ENCODE peak calls at places on chromosomes 6 and 20, in six cellular contexts. One of them, this sample, is unnamed.

GRCh38 chr6:156645106-156645505 is 132.1 kb upstream of the ARID1B start:
- DNase-seq in NCI-H187: no peak
- DNase-seq in HFFc6: peak; percentile 33
- DNase-seq in NCI-H146: no peak
- DNase-seq in nephron progenitor cell: no peak
- DNase-seq in Peyer's patch: no peak
- DNase-seq in this sample: peak; percentile 7

GRCh38 chr20:4962257-4962855 is 39.0 kb downstream of the SLC23A2 start:
- DNase-seq in NCI-H187: no peak
- DNase-seq in HFFc6: no peak
- DNase-seq in NCI-H146: no peak
- DNase-seq in nephron progenitor cell: no peak
- DNase-seq in Peyer's patch: peak; percentile 54
- DNase-seq in this sample: no peak

GRCh38 chr6:135657207-135657606 is 159.7 kb upstream of the AHI1 start:
- DNase-seq in NCI-H187: peak; percentile 77
- DNase-seq in HFFc6: no peak
- DNase-seq in NCI-H146: no peak
- DNase-seq in nephron progenitor cell: no peak
- DNase-seq in Peyer's patch: no peak
- DNase-seq in this sample: no peak

GRCh38 chr6:138499303-138499991 is at the start of gene NHSL1:
- DNase-seq in NCI-H187: peak; percentile 27
- DNase-seq in HFFc6: no peak
- DNase-seq in NCI-H146: no peak
- DNase-seq in nephron progenitor cell: peak; percentile 22
- DNase-seq in Peyer's patch: peak; percentile 43
- DNase-seq in this sample: no peak

GRCh38 chr6:24929255-24929654 is 6.5 kb downstream of the RIPOR2 start:
- DNase-seq in NCI-H187: no peak
- DNase-seq in HFFc6: no peak
- DNase-seq in NCI-H146: no peak
- DNase-seq in nephron progenitor cell: no peak
- DNase-seq in Peyer's patch: peak; percentile 57
- DNase-seq in this sample: no peak

GRCh38 chr6:150183966-150184365 is 41.1 kb downstream of the PPP1R14C start:
- DNase-seq in NCI-H187: no peak
- DNase-seq in HFFc6: no peak
- DNase-seq in NCI-H146: no peak
- DNase-seq in nephron progenitor cell: no peak
- DNase-seq in Peyer's patch: no peak
- DNase-seq in this sample: no peak

GRCh38 chr6:27426045-27426620 is 37.6 kb downstream of the ZNF391 start:
- DNase-seq in NCI-H187: no peak
- DNase-seq in HFFc6: no peak
- DNase-seq in NCI-H146: no peak
- DNase-seq in nephron progenitor cell: no peak
- DNase-seq in Peyer's patch: no peak
- DNase-seq in this sample: no peak

GRCh38 chr20:12090920-12091319 is 173.2 kb downstream of the BTBD3 start:
- DNase-seq in NCI-H187: no peak
- DNase-seq in HFFc6: no peak
- DNase-seq in NCI-H146: no peak
- DNase-seq in nephron progenitor cell: no peak
- DNase-seq in Peyer's patch: no peak
- DNase-seq in this sample: no peak

GRCh38 chr20:54228841-54229240 is 21.0 kb downstream of the PFDN4 start:
- DNase-seq in NCI-H187: no peak
- DNase-seq in HFFc6: peak; percentile 53
- DNase-seq in NCI-H146: no peak
- DNase-seq in nephron progenitor cell: no peak
- DNase-seq in Peyer's patch: no peak
- DNase-seq in this sample: no peak

GRCh38 chr20:57181639-57182038 is 84.8 kb downstream of the BMP7 start:
- DNase-seq in NCI-H187: no peak
- DNase-seq in HFFc6: no peak
- DNase-seq in NCI-H146: no peak
- DNase-seq in nephron progenitor cell: no peak
- DNase-seq in Peyer's patch: no peak
- DNase-seq in this sample: no peak

GRCh38 chr20:8082999-8083398 is 49.1 kb upstream of the PLCB1 start:
- DNase-seq in NCI-H187: peak; percentile 86
- DNase-seq in HFFc6: no peak
- DNase-seq in NCI-H146: no peak
- DNase-seq in nephron progenitor cell: no peak
- DNase-seq in Peyer's patch: no peak
- DNase-seq in this sample: no peak

GRCh38 chr6:20918868-20919267 is 384.6 kb downstream of the CDKAL1 start:
- DNase-seq in NCI-H187: no peak
- DNase-seq in HFFc6: no peak
- DNase-seq in NCI-H146: no peak
- DNase-seq in nephron progenitor cell: no peak
- DNase-seq in Peyer's patch: no peak
- DNase-seq in this sample: no peak

GRCh38 chr6:42088101-42088591 is 37.8 kb downstream of the TAF8 start:
- DNase-seq in NCI-H187: no peak
- DNase-seq in HFFc6: peak; percentile 23
- DNase-seq in NCI-H146: no peak
- DNase-seq in nephron progenitor cell: no peak
- DNase-seq in Peyer's patch: no peak
- DNase-seq in this sample: no peak

This sample was measured in AG09309.